ENCODE peak calls at places on chromosomes 4 and X, in seven cellular contexts. C is H9, Z is mesendoderm, X is IMR-90, W is mesenchymal stem cell, O is H1, U is trophoblast cell. N is an unnamed sample.

GRCh38 chrX:13893826-13894225 is 76.9 kb upstream of the GPM6B start:
- DNase-seq in X (no peak), W (no peak), U (no peak), O (no peak), C (no peak), Z (peak; percentile 53), N (no peak)

GRCh38 chr4:8928074-8928473 is 56.4 kb upstream of the HMX1 start:
- DNase-seq in X (no peak), C (no peak), Z (no peak), U (no peak), W (no peak), O (no peak), N (no peak)

GRCh38 chrX:9122504-9123245 is 88.7 kb upstream of the FAM9B start:
- DNase-seq in C (no peak), U (no peak), Z (no peak), O (no peak), W (peak; percentile 33), X (peak; percentile 35), N (no peak)

GRCh38 chr4:48779095-48779997 is 733 bp downstream of the FRYL start:
- DNase-seq in Z (peak; percentile 61), W (peak; percentile 71), U (peak; percentile 30), X (peak; percentile 54), C (peak; percentile 40), O (no peak), N (peak; percentile 67)

GRCh38 chr4:109214622-109215350 is 87.7 kb downstream of the COL25A1 start:
- DNase-seq in Z (no peak), C (no peak), U (no peak), X (no peak), O (no peak), W (peak; percentile 8), N (no peak)

GRCh38 chrX:132401935-132402334 is 86.9 kb downstream of the MBNL3 start:
- DNase-seq in Z (no peak), W (no peak), O (no peak), C (no peak), U (no peak), X (peak; percentile 24), N (no peak)

GRCh38 chr4:102625232-102625930 is 124.2 kb downstream of the NFKB1 start:
- DNase-seq in W (peak; percentile 51), O (no peak), U (no peak), C (peak; percentile 64), Z (peak; percentile 62), X (peak; percentile 54), N (no peak)

GRCh38 chr4:19239565-19239964 is 1012.1 kb upstream of the SLIT2 start:
- DNase-seq in X (peak; percentile 66), W (peak; percentile 55), O (no peak), U (peak; percentile 10), Z (no peak), C (no peak), N (no peak)

GRCh38 chr4:90798948-90799347 is 671.8 kb downstream of the CCSER1 start:
- DNase-seq in O (no peak), U (no peak), C (no peak), Z (no peak), W (no peak), X (no peak), N (no peak)

GRCh38 chrX:78314561-78314960 is 12.8 kb downstream of the CYSLTR1 start:
- DNase-seq in O (no peak), C (no peak), X (no peak), W (no peak), U (peak; percentile 69), Z (peak; percentile 31), N (no peak)

GRCh38 chrX:56309881-56310280 is 77.7 kb downstream of the KLF8 start:
- DNase-seq in Z (no peak), X (no peak), U (no peak), C (no peak), O (no peak), W (no peak), N (no peak)

GRCh38 chrX:97074400-97074799 is 190.7 kb downstream of the RPA4 start:
- DNase-seq in O (no peak), X (peak; percentile 64), Z (no peak), C (no peak), U (no peak), W (no peak), N (no peak)

GRCh38 chrX:119999087-119999634 is 55.6 kb upstream of the NKAP start:
- DNase-seq in O (no peak), Z (peak; percentile 48), X (no peak), W (no peak), C (peak; percentile 51), U (no peak), N (no peak)

GRCh38 chr4:47774078-47774477 is 63.8 kb downstream of the CORIN start:
- DNase-seq in C (peak; percentile 38), U (no peak), Z (no peak), W (no peak), X (no peak), O (no peak), N (no peak)

GRCh38 chr4:83329521-83330105 is 5.0 kb downstream of the HPSE start:
- DNase-seq in U (peak; percentile 8), O (no peak), C (no peak), Z (no peak), W (no peak), X (peak; percentile 5), N (no peak)

GRCh38 chr4:100016191-100016590 is 66.1 kb upstream of the H2AZ1 start:
- DNase-seq in C (no peak), O (no peak), Z (no peak), X (peak; percentile 90), U (no peak), W (peak; percentile 85), N (no peak)

GRCh38 chr4:56762484-56763250 is 58.8 kb downstream of the SPINK2 start:
- DNase-seq in Z (peak; percentile 42), W (no peak), O (no peak), X (no peak), U (no peak), C (no peak), N (no peak)

GRCh38 chrX:34656842-34657780 is at the start of gene TMEM47:
- DNase-seq in O (peak; percentile 68), W (peak; percentile 83), U (peak; percentile 14), Z (peak; percentile 87), C (peak; percentile 97), X (peak; percentile 70), N (peak; percentile 80)

GRCh38 chr4:52051615-52052474 is 741 bp downstream of the SPATA18 start:
- DNase-seq in O (peak; percentile 85), U (peak; percentile 62), Z (peak; percentile 97), W (peak; percentile 95), C (peak; percentile 94), X (peak; percentile 89), N (peak; percentile 76)

GRCh38 chr4:125316781-125317525 is 2.2 kb downstream of the FAT4 start:
- DNase-seq in O (no peak), Z (peak; percentile 59), U (no peak), W (peak; percentile 64), X (peak; percentile 35), C (peak; percentile 64), N (peak; percentile 30)

GRCh38 chrX:24703185-24703494 is 9.4 kb downstream of the POLA1 start:
- DNase-seq in Z (no peak), X (no peak), O (no peak), U (no peak), C (no peak), W (no peak), N (no peak)

GRCh38 chrX:76148011-76148665 is 24.7 kb upstream of the PBDC1 start:
- DNase-seq in Z (peak; percentile 21), U (no peak), X (peak; percentile 25), W (peak; percentile 2), O (no peak), C (no peak), N (no peak)

GRCh38 chrX:119187298-119187697 is 48.8 kb upstream of the PGRMC1 start:
- DNase-seq in Z (no peak), W (no peak), X (no peak), O (no peak), U (no peak), C (no peak), N (no peak)

GRCh38 chr4:177229331-177229730 is 80.3 kb upstream of the NEIL3 start:
- DNase-seq in Z (no peak), X (peak; percentile 35), O (no peak), W (peak; percentile 30), U (no peak), C (no peak), N (no peak)

GRCh38 chr4:2045518-2045951 is 13.6 kb upstream of the NAT8L start:
- DNase-seq in Z (no peak), W (no peak), C (no peak), X (no peak), O (no peak), U (no peak), N (no peak)

GRCh38 chr4:2047031-2047660 is 12.0 kb upstream of the NAT8L start:
- DNase-seq in X (no peak), W (no peak), Z (no peak), U (no peak), C (peak; percentile 27), O (no peak), N (no peak)

GRCh38 chr4:2044542-2045517 is 14.3 kb upstream of the NAT8L start:
- DNase-seq in U (no peak), C (no peak), O (no peak), W (no peak), Z (no peak), X (no peak), N (no peak)

GRCh38 chr4:2047781-2048581 is 11.1 kb upstream of the NAT8L start:
- DNase-seq in C (no peak), W (no peak), O (no peak), U (no peak), X (no peak), Z (no peak), N (no peak)

GRCh38 chr4:2046031-2046961 is 12.8 kb upstream of the NAT8L start:
- DNase-seq in C (peak; percentile 32), O (no peak), Z (no peak), U (no peak), W (no peak), X (no peak), N (no peak)
- H2BK120ac ChIP-seq in C (no peak overlapping the region), O (no peak overlapping the region), Z (no peak overlapping the region), U (no peak overlapping the region), W (no peak overlapping the region), X (no peak overlapping the region), N (no peak overlapping the region)

DNA sequence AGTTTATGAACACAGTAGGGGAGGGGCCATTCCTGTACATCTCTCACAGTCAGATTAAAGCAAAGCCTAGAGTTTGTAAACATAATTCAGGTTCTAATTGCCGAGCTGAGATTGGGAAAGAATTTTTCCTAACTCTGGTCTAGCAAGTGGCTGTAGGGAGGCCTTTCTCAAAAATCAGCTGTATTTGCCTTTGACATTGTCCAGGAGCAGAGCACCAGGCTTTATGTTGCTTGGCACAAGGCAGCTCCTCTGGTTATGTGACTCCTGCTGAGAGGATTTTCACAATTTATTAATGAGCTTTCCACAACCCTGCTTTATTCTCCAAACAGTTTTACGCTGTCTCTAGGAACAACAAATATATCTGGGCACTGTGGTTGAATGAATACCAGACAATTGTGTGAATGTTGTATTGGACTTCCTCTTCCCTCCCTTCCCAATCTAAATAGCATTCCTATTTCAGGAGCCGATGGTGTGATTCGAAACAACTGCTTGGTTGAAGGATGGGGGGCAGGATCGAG is 14.9 kb downstream of the LSM6 start:
- DNase-seq in Z (no peak), O (no peak), C (no peak), X (no peak), W (no peak), U (no peak), N (no peak)
- H2BK120ac ChIP-seq in Z (no peak overlapping the region), O (no peak overlapping the region), C (no peak overlapping the region), X (no peak overlapping the region), W (no peak overlapping the region), U (no peak overlapping the region), N (no peak overlapping the region)

GRCh38 chr4:24978291-24979072 is 52.3 kb downstream of the LGI2 start:
- DNase-seq in X (no peak), Z (no peak), O (no peak), U (no peak), C (peak; percentile 5), W (no peak), N (no peak)
- H2BK120ac ChIP-seq in X (no peak overlapping the region), Z (no peak overlapping the region), O (no peak overlapping the region), U (no peak overlapping the region), C (no peak overlapping the region), W (no peak overlapping the region), N (no peak overlapping the region)

GRCh38 chrX:42697544-42697943 is 80.4 kb downstream of the PPP1R2C start:
- DNase-seq in O (no peak), X (no peak), W (no peak), U (no peak), Z (no peak), C (no peak), N (no peak)
- H2BK120ac ChIP-seq in O (no peak overlapping the region), X (no peak overlapping the region), W (no peak overlapping the region), U (no peak overlapping the region), Z (no peak overlapping the region), C (no peak overlapping the region), N (no peak overlapping the region)

N was measured in neuronal stem cell.